ENCODE peak calls at places on chromosomes 13 and 19, in seven cellular contexts. C is GM12891, A is heart left ventricle, R is upper lobe of left lung, V is lower leg skin, B is esophagus squamous epithelium, Z is IMR-90. S is an unnamed sample.

GRCh38 chr19:58305932-58306323 is 751 bp downstream of the ERVK3-1 start:
- DNase-seq in Z (no peak), B (no peak), A (no peak), C (no peak), R (no peak), V (no peak), S (no peak)

GRCh38 chr13:46622918-46623256 is 69.9 kb downstream of the LRCH1 start:
- DNase-seq in A (peak), R (no peak), B (no peak), C (no peak), Z (peak), V (no peak), S (no peak)

GRCh38 chr13:92806215-92806614 is 420.4 kb upstream of the GPC6 start:
- DNase-seq in V (no peak), C (no peak), R (no peak), B (no peak), A (no peak), Z (no peak), S (peak)

GRCh38 chr19:16078311-16078758 is 2.0 kb downstream of the TPM4 start:
- DNase-seq in R (no peak), A (peak), V (no peak), B (no peak), Z (peak), C (no peak), S (no peak)

GRCh38 chr13:26548251-26548765 is 9.2 kb upstream of the WASF3 start:
- DNase-seq in V (no peak), Z (no peak), R (no peak), B (no peak), C (no peak), A (no peak), S (no peak)

GRCh38 chr19:13079542-13079986 is 23.1 kb downstream of the LYL1 start:
- DNase-seq in Z (peak), R (peak), A (peak), V (no peak), C (no peak), B (no peak), S (no peak)

GRCh38 chr13:32475403-32475802 is 47.5 kb upstream of the N4BP2L1 start:
- DNase-seq in A (no peak), B (no peak), V (no peak), Z (no peak), R (no peak), C (no peak), S (no peak)

GRCh38 chr13:58889474-58889873 is 1257.9 kb downstream of the PCDH17 start:
- DNase-seq in A (no peak), R (no peak), V (no peak), C (no peak), Z (no peak), B (no peak), S (no peak)

GRCh38 chr19:11624064-11624463 is 26.8 kb downstream of the ZNF627 start:
- DNase-seq in R (no peak), A (no peak), B (no peak), V (no peak), C (no peak), Z (peak), S (no peak)

DNA sequence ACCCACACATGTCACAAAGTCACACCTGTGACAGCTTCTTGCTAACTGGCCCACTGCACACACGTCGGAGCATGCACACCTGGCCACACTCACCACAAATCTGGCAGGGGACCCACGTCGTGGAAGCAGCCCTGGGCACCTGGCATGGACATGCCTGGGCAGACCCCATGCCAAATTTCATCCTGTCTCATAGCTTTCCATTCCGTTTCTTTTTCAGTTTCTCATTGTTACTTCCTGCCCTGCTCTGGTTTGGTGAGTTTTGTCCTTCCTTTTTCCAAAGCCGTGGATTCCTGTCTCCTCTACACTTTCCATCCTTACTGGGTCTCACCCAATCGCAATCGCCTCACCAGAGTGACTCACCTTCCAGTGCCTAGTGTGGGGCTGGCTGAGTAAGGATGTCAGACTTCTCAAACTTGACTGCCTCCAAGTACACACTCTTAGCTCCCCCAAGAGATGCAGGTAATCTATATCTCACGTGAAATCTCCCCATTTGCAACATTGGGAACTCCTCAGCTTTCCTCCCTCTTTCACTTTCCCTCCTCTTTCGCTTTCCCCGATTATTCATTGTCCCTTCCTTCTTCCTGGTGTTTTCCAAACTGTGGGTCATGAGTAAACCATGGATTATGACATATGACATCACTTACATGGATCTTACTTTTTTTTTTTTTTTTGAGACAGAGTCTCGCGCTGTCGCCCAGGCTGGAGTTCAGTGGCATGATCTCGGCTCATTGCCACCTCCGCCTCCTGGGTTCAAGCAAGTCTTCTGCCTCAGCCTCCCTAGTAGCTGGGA is 1.6 kb upstream of the BBC3 start:
- DNase-seq in C (no peak), B (no peak), V (no peak), Z (peak), A (no peak), R (no peak), S (peak)
- TF ChIP-seq POLR2A in C (peak), B (no peak), V (no peak), Z (no peak), A (no peak), R (no peak), S (no peak)

GRCh38 chr13:110799246-110800236 is 86.0 kb downstream of the ING1 start:
- DNase-seq in R (no peak), C (no peak), Z (peak), A (peak), B (no peak), V (no peak), S (no peak)

GRCh38 chr13:110797230-110797877 is 83.9 kb downstream of the ING1 start:
- DNase-seq in R (no peak), A (no peak), B (no peak), V (no peak), C (no peak), Z (no peak), S (no peak)

GRCh38 chr13:110801044-110801443 is 87.5 kb downstream of the ING1 start:
- DNase-seq in A (no peak), C (no peak), Z (no peak), R (no peak), V (no peak), B (no peak), S (no peak)

GRCh38 chr13:110794209-110794608 is 80.7 kb downstream of the ING1 start:
- DNase-seq in Z (no peak), A (no peak), R (no peak), B (no peak), C (no peak), V (no peak), S (no peak)

GRCh38 chr13:110798595-110798994 is 85.1 kb downstream of the ING1 start:
- DNase-seq in B (no peak), V (no peak), C (no peak), R (no peak), Z (no peak), A (no peak), S (no peak)
- TF ChIP-seq POLR2A in B (no peak), V (no peak), C (no peak), R (no peak), Z (no peak), A (no peak), S (no peak)

GRCh38 chr19:17859533-17860330 is at the start of gene RPL18A:
- DNase-seq in Z (peak), R (peak), C (peak), B (peak), V (peak), A (peak), S (peak)
- TF ChIP-seq POLR2A in Z (peak), R (peak), C (peak), B (no peak), V (no peak), A (peak), S (peak)

GRCh38 chr19:916645-917322 is 349 bp upstream of the KISS1R start:
- DNase-seq in Z (no peak), R (no peak), A (no peak), B (no peak), C (no peak), V (no peak), S (no peak)

GRCh38 chr19:917323-918151 is at the start of gene KISS1R:
- DNase-seq in B (no peak), V (no peak), A (no peak), Z (peak), C (no peak), R (peak), S (no peak)

GRCh38 chr19:911197-912033 is 1.6 kb downstream of the R3HDM4 start:
- DNase-seq in R (no peak), A (no peak), V (no peak), C (no peak), Z (no peak), B (no peak), S (no peak)

GRCh38 chr19:912181-913079 is 589 bp downstream of the R3HDM4 start:
- DNase-seq in A (no peak), Z (no peak), R (no peak), V (no peak), B (no peak), C (no peak), S (no peak)

GRCh38 chr19:913080-913748 is at the start of gene R3HDM4:
- DNase-seq in R (peak), Z (peak), V (peak), A (peak), B (no peak), C (peak), S (peak)
- TF ChIP-seq POLR2A in R (peak), Z (peak), V (no peak), A (no peak), B (no peak), C (no peak), S (peak)

GRCh38 chr13:24218320-24218719 is 57.8 kb downstream of the SPATA13 start:
- DNase-seq in R (no peak), B (no peak), A (no peak), V (no peak), C (no peak), Z (no peak), S (no peak)

GRCh38 chr13:24215732-24216131 is 55.2 kb downstream of the SPATA13 start:
- DNase-seq in V (no peak), R (peak), Z (peak), A (peak), B (no peak), C (no peak), S (no peak)

GRCh38 chr13:24218977-24219376 is 58.5 kb downstream of the SPATA13 start:
- DNase-seq in B (no peak), Z (no peak), V (no peak), R (no peak), C (no peak), A (no peak), S (no peak)

GRCh38 chr13:24216176-24216575 is 55.7 kb downstream of the SPATA13 start:
- DNase-seq in A (no peak), C (no peak), R (no peak), B (no peak), Z (no peak), V (no peak), S (no peak)

DNA sequence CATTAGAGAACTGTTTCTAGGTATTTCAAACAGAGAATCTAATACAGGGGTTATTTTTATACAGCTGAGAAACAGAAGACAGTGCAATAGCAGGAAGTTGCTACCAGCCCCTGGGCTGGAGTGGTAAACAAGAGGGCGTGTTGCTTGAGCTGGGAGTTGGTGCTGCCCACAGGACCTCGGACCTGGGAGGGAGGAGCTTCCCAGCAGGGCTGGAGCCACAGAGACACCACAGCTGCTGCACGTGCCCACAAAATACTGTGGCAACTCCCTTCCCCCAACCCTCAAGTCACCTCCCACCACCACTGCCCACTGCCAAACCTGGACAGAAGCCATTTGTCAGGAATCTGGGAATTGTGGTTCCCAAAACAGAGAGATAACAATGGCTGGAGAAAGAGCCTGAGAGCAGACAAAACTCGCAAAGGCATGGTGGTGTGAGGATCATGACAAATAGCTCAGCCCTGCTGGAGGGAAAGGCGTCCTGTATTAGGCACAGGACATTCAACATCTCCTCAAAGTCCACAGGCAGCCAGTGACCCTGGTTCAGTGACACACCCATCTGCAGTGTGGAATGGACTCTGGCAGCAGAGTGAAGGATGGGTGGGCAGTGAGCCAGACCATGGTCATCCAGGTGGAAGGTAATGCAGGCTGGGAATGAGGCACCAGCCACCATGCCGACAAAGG is 57.2 kb downstream of the SPATA13 start:
- DNase-seq in C (no peak), V (no peak), Z (no peak), R (peak), A (no peak), B (no peak), S (no peak)
- TF ChIP-seq POLR2A in C (no peak), V (no peak), Z (no peak), R (no peak), A (no peak), B (no peak), S (no peak)

GRCh38 chr19:35899547-35900214 is 659 bp downstream of the NFKBID start:
- DNase-seq in A (peak), Z (peak), B (peak), V (peak), C (peak), R (peak), S (peak)
- TF ChIP-seq POLR2A in A (no peak), Z (no peak), B (no peak), V (no peak), C (no peak), R (no peak), S (peak)

GRCh38 chr19:51460164-51460992 is 2.1 kb upstream of the SIGLEC8 start:
- DNase-seq in B (no peak), A (no peak), V (peak), C (no peak), R (no peak), Z (peak), S (no peak)
- TF ChIP-seq POLR2A in B (no peak), A (no peak), V (no peak), C (no peak), R (no peak), Z (no peak), S (no peak)